ENCODE peak calls at places on chromosome 2, in four cellular contexts. B is ELF-1; U is putamen; J is stimulated activated CD4-positive, alpha-beta T cell treated with anti-CD3 and anti-CD28 coated beads, Interleukin-12 subunit alpha, Interleukin-12 subunit beta, amount 100 ng/mL, for 48 hours. D is an unnamed sample.

GRCh38 chr2:129080715-129081472 is 762.2 kb upstream of the HS6ST1 start:
- DNase-seq in U (no peak), J (no peak), B (no peak), D (peak)

GRCh38 chr2:203565076-203565475 is 30.0 kb upstream of the RAPH1 start:
- DNase-seq in U (no peak), J (no peak), B (no peak), D (no peak)

GRCh38 chr2:229445013-229445412 is 173.9 kb upstream of the PID1 start:
- DNase-seq in U (peak), J (no peak), B (peak), D (no peak)

GRCh38 chr2:128633501-128633900 is 314.8 kb upstream of the HS6ST1 start:
- DNase-seq in U (no peak), B (no peak), J (no peak), D (no peak)

GRCh38 chr2:28400434-28400833 is 7.8 kb downstream of the FOSL2 start:
- DNase-seq in U (no peak), B (peak), J (no peak), D (peak)

GRCh38 chr2:205197468-205198129 is 484.7 kb upstream of the NRP2 start:
- DNase-seq in J (no peak), U (no peak), B (no peak), D (no peak)

GRCh38 chr2:225994748-225995405 is 595.4 kb downstream of the NYAP2 start:
- DNase-seq in J (no peak), U (no peak), B (no peak), D (no peak)

GRCh38 chr2:214856116-214856515 is 46.6 kb upstream of the BARD1 start:
- DNase-seq in B (no peak), J (no peak), U (no peak), D (no peak)

GRCh38 chr2:138777996-138778395 is 2.2 kb downstream of the NXPH2 start:
- DNase-seq in B (peak), U (no peak), J (no peak), D (peak)

GRCh38 chr2:10392548-10392947 is 55.6 kb downstream of the ODC1 start:
- DNase-seq in J (no peak), B (no peak), U (no peak), D (no peak)

GRCh38 chr2:162300271-162300670 is 18.2 kb downstream of the IFIH1 start:
- DNase-seq in U (no peak), B (no peak), J (no peak), D (no peak)

GRCh38 chr2:172100080-172101007 is 2.4 kb downstream of the DLX2 start:
- DNase-seq in B (peak), U (no peak), J (no peak), D (peak)

GRCh38 chr2:45003586-45004568 is 5.4 kb downstream of the SIX2 start:
- DNase-seq in B (no peak), J (no peak), U (no peak), D (peak)

GRCh38 chr2:45616663-45617411 is 5.8 kb upstream of the SRBD1 start:
- DNase-seq in U (no peak), J (no peak), B (no peak), D (no peak)

GRCh38 chr2:240137596-240138274 is 1.6 kb upstream of the COPS9 start:
- DNase-seq in B (no peak), J (no peak), U (no peak), D (no peak)

GRCh38 chr2:66440692-66441091 is 5.8 kb downstream of the MEIS1 start:
- DNase-seq in U (no peak), J (no peak), B (peak), D (peak)

GRCh38 chr2:66437601-66438497 is 2.9 kb downstream of the MEIS1 start:
- DNase-seq in U (no peak), B (peak), J (no peak), D (peak)

GRCh38 chr2:28187186-28187585 is 205.5 kb upstream of the FOSL2 start:
- DNase-seq in J (no peak), U (no peak), B (no peak), D (no peak)

GRCh38 chr2:171109571-171109970 is 51.1 kb downstream of the TLK1 start:
- DNase-seq in U (no peak), J (no peak), B (no peak), D (no peak)

GRCh38 chr2:28956415-28956826 is 24.7 kb upstream of the TOGARAM2 start:
- DNase-seq in U (peak), B (peak), J (peak), D (peak)

GRCh38 chr2:17620280-17620679 is 79.8 kb downstream of the VSNL1 start:
- DNase-seq in B (no peak), U (peak), J (no peak), D (no peak)

GRCh38 chr2:191109888-191110287 is 40.9 kb downstream of the STAT4 start:
- DNase-seq in B (no peak), J (peak), U (no peak), D (no peak)

GRCh38 chr2:41720702-41721344 is 327.0 kb upstream of the PKDCC start:
- DNase-seq in B (no peak), U (no peak), J (no peak), D (no peak)

GRCh38 chr2:192091480-192091879 is 103.3 kb downstream of the TMEFF2 start:
- DNase-seq in U (no peak), B (no peak), J (no peak), D (no peak)

GRCh38 chr2:82795446-82795845 is 1663.6 kb downstream of the SUCLG1 start:
- DNase-seq in J (no peak), U (no peak), B (no peak), D (no peak)

GRCh38 chr2:160719116-160719515 is 225.5 kb upstream of the RBMS1 start:
- DNase-seq in U (no peak), B (no peak), J (no peak), D (no peak)

GRCh38 chr2:21198637-21199036 is 74.9 kb downstream of the TDRD15 start:
- DNase-seq in U (no peak), B (no peak), J (no peak), D (no peak)

GRCh38 chr2:16256601-16257000 is 316.3 kb downstream of the MYCN start:
- DNase-seq in B (no peak), J (no peak), U (no peak), D (no peak)

GRCh38 chr2:64327510-64328414 is 126.2 kb upstream of the LGALSL start:
- DNase-seq in J (peak), B (no peak), U (peak), D (peak)

GRCh38 chr2:71545572-71546274 is 92.4 kb downstream of the DYSF start:
- DNase-seq in U (peak), B (peak), J (peak), D (peak)

GRCh38 chr2:209845666-209846065 is 74.0 kb downstream of the UNC80 start:
- DNase-seq in J (no peak), U (no peak), B (no peak), D (no peak)

GRCh38 chr2:56522605-56523089 is 338.9 kb downstream of the CCDC85A start:
- DNase-seq in U (no peak), B (no peak), J (no peak), D (no peak)

GRCh38 chr2:96556441-96557330 is 20.1 kb downstream of the ARID5A start:
- DNase-seq in B (peak), U (no peak), J (no peak), D (no peak)

GRCh38 chr2:15591692-15592463 is at the start of gene DDX1:
- DNase-seq in J (peak), U (peak), B (peak), D (peak)

GRCh38 chr2:27084297-27085061 is 2.1 kb upstream of the KHK start:
- DNase-seq in B (no peak), J (no peak), U (no peak), D (no peak)

GRCh38 chr2:108189316-108189715 is 50.5 kb upstream of the SULT1C3 start:
- DNase-seq in J (no peak), U (no peak), B (peak), D (peak)

GRCh38 chr2:43071629-43072550 is 154.5 kb downstream of the ZFP36L2 start:
- DNase-seq in B (no peak), J (no peak), U (no peak), D (no peak)

GRCh38 chr2:216287251-216287650 is 85.0 kb downstream of the MARCHF4 start:
- DNase-seq in J (no peak), U (no peak), B (peak), D (peak)

GRCh38 chr2:97806738-97807618 is 93.6 kb downstream of the ZAP70 start:
- DNase-seq in U (peak), B (peak), J (peak), D (peak)

GRCh38 chr2:120850551-120850950 is 114.9 kb downstream of the GLI2 start:
- DNase-seq in J (no peak), B (no peak), U (no peak), D (no peak)